ENCODE peak calls at places on chromosomes 5 and 9, in nine cellular contexts. L, U, S, Y, I, D, T, Q and P are unnamed samples.

GRCh38 chr5:122870219-122870856 is 24.9 kb downstream of the SNX24 start:
- DNase-seq in T (no peak), I (no peak), Q (no peak), U (no peak), S (peak; percentile 85), D (no peak), L (no peak), Y (no peak), P (no peak)

GRCh38 chr9:2727966-2728613 is 10.8 kb downstream of the KCNV2 start:
- DNase-seq in I (peak; percentile 43), S (peak; percentile 81), D (peak; percentile 69), Q (peak; percentile 44), L (no peak), T (peak; percentile 32), U (peak; percentile 49), Y (no peak), P (peak; percentile 7)

GRCh38 chr9:128819716-128820664 is 1.7 kb downstream of the ENDOG start:
- DNase-seq in S (peak; percentile 82), D (peak; percentile 72), L (no peak), I (peak; percentile 25), U (no peak), Q (no peak), Y (no peak), T (peak; percentile 73), P (no peak)

GRCh38 chr5:32777222-32777621 is 66.1 kb downstream of the NPR3 start:
- DNase-seq in Y (no peak), S (no peak), I (no peak), T (no peak), Q (no peak), U (no peak), L (no peak), D (no peak), P (no peak)

GRCh38 chr5:62477801-62478200 is 65.2 kb downstream of the IPO11 start:
- DNase-seq in U (no peak), Q (no peak), Y (no peak), T (no peak), S (peak; percentile 71), I (no peak), L (no peak), D (no peak), P (no peak)

GRCh38 chr5:6596388-6596787 is 36.5 kb downstream of the NSUN2 start:
- DNase-seq in U (no peak), D (no peak), I (no peak), T (no peak), S (no peak), L (no peak), Y (no peak), Q (no peak), P (no peak)

GRCh38 chr9:83544002-83544698 is 5.9 kb upstream of the FRMD3 start:
- DNase-seq in Q (peak; percentile 80), Y (peak; percentile 19), D (peak; percentile 39), S (peak; percentile 89), L (no peak), I (peak; percentile 70), U (peak; percentile 26), T (peak; percentile 50), P (no peak)

GRCh38 chr5:146002491-146002890 is 66.1 kb downstream of the SH3RF2 start:
- DNase-seq in T (no peak), I (no peak), S (no peak), L (no peak), U (no peak), D (no peak), Y (no peak), Q (no peak), P (no peak)

GRCh38 chr5:142206801-142207200 is 98.2 kb downstream of the NDFIP1 start:
- DNase-seq in I (no peak), U (no peak), Q (no peak), S (peak; percentile 6), T (no peak), D (no peak), Y (no peak), L (no peak), P (no peak)

GRCh38 chr5:59116231-59116900 is 533.5 kb downstream of the RAB3C start:
- DNase-seq in L (no peak), Q (no peak), S (no peak), I (no peak), Y (no peak), D (no peak), T (no peak), U (no peak), P (no peak)

GRCh38 chr5:129094924-129095797 is 612 bp downstream of the ISOC1 start:
- DNase-seq in T (peak; percentile 81), U (peak; percentile 64), Y (peak; percentile 75), I (peak; percentile 78), D (peak; percentile 64), L (peak; percentile 36), Q (peak; percentile 53), S (peak; percentile 50), P (no peak)

GRCh38 chr5:65418661-65419060 is 63.1 kb downstream of the ADAMTS6 start:
- DNase-seq in I (no peak), T (no peak), L (no peak), U (no peak), Y (no peak), D (no peak), Q (no peak), S (peak; percentile 39), P (no peak)

GRCh38 chr5:118008779-118009178 is 979.6 kb downstream of the DTWD2 start:
- DNase-seq in S (no peak), L (no peak), Y (no peak), Q (no peak), U (no peak), T (no peak), D (no peak), I (no peak), P (no peak)

GRCh38 chr5:159642379-159642778 is 273.9 kb upstream of the ADRA1B start:
- DNase-seq in L (no peak), Y (no peak), T (no peak), U (no peak), Q (no peak), D (no peak), S (no peak), I (no peak), P (no peak)

GRCh38 chr5:170945275-170945674 is 83.5 kb downstream of the RANBP17 start:
- DNase-seq in L (no peak), Y (no peak), T (no peak), U (no peak), S (no peak), Q (no peak), D (no peak), I (no peak), P (no peak)

GRCh38 chr5:23996525-23996924 is 489.1 kb downstream of the PRDM9 start:
- DNase-seq in T (no peak), U (no peak), Y (no peak), I (no peak), D (no peak), Q (no peak), L (no peak), S (no peak), P (no peak)

GRCh38 chr9:534886-535285 is 306.6 kb upstream of the DMRT1 start:
- DNase-seq in T (peak; percentile 69), U (peak; percentile 65), I (no peak), L (peak; percentile 41), D (peak; percentile 67), Q (no peak), Y (no peak), S (no peak), P (no peak)

GRCh38 chr5:151923865-151924264 is 786 bp downstream of the GLRA1 start:
- DNase-seq in Q (no peak), U (no peak), L (no peak), Y (no peak), S (peak; percentile 3), T (no peak), D (no peak), I (peak; percentile 68), P (no peak)

GRCh38 chr5:72231989-72232703 is 87.9 kb downstream of the MRPS27 start:
- DNase-seq in L (no peak), U (no peak), Q (no peak), Y (no peak), D (no peak), T (no peak), I (no peak), S (no peak), P (no peak)

GRCh38 chr5:172664018-172664417 is 23.0 kb downstream of the NEURL1B start:
- DNase-seq in U (no peak), T (no peak), D (no peak), S (no peak), L (no peak), Y (no peak), Q (no peak), I (no peak), P (no peak)
- H3K4me1 ChIP-seq in U (peaks cover 31% of the 10 kb centered on the region), T (peaks cover 91% of the 10 kb centered on the region), D (peaks cover 80% of the 10 kb centered on the region), S (peaks cover 9% of the 10 kb centered on the region), L (peaks cover 39% of the 10 kb centered on the region), Y (peaks cover 17% of the 10 kb centered on the region), Q (no peaks in the 10 kb centered on the region), I (peaks cover 25% of the 10 kb centered on the region), P (no peaks in the 10 kb centered on the region)

DNA sequence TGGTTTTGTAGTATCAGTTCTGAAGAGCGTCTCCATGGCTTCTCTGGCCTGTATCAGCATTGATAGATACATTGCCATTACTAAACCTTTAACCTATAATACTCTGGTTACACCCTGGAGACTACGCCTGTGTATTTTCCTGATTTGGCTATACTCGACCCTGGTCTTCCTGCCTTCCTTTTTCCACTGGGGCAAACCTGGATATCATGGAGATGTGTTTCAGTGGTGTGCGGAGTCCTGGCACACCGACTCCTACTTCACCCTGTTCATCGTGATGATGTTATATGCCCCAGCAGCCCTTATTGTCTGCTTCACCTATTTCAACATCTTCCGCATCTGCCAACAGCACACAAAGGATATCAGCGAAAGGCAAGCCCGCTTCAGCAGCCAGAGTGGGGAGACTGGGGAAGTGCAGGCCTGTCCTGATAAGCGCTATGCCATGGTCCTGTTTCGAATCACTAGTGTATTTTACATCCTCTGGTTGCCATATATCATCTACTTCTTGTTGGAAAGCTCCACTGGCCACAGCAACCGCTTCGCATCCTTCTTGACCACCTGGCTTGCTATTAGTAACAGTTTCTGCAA is 1.5 kb downstream of the GPR21 start:
- DNase-seq in S (no peak), I (no peak), Y (no peak), L (no peak), Q (no peak), U (no peak), T (no peak), D (no peak), P (no peak)
- H3K4me3 ChIP-seq in S (no peak overlapping the region), I (no peak overlapping the region), Y (peak overlapping the region; percentile 34), L (peak overlapping the region; percentile 60), Q (no peak overlapping the region), U (no peak overlapping the region), T (no peak overlapping the region), D (no peak overlapping the region), P (no peak overlapping the region)

DNA sequence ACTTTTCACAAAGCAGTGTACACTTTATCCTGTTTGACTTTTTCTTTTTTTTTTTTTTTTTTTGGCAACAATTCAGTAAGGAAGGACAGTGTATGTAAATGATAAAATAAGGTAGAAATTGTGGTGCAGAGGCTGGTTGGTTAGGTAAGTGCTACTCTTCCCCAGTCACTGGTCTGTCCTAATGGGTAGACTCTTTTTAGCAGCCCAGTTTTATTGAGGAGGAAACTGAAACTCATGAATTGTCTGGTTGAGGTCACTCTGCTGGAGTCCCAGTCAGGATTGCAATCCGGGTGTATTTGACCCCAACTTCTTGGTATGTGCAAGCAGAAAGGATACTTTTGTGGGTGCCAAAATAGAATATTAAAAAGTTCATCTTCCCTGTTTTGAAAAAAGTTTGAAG is 171.7 kb downstream of the KDM4C start:
- DNase-seq in Y (no peak), T (no peak), Q (no peak), D (no peak), S (no peak), U (no peak), L (no peak), I (no peak), P (no peak)
- H3K4me1 ChIP-seq in Y (peaks cover 21% of the 10 kb centered on the region), T (peaks cover 34% of the 10 kb centered on the region), Q (no peaks in the 10 kb centered on the region), D (peaks cover 10% of the 10 kb centered on the region), S (peaks cover 32% of the 10 kb centered on the region), U (peaks cover 45% of the 10 kb centered on the region), L (no peaks in the 10 kb centered on the region), I (peaks cover 8% of the 10 kb centered on the region), P (no peaks in the 10 kb centered on the region)

GRCh38 chr5:17216176-17216973 is 1.1 kb upstream of the BASP1 start:
- DNase-seq in U (peak; percentile 84), L (peak; percentile 68), I (peak; percentile 93), Q (peak; percentile 89), D (peak; percentile 70), Y (peak; percentile 71), S (peak; percentile 90), T (peak; percentile 56), P (peak; percentile 2)
- H3K4me3 ChIP-seq in U (no peak overlapping the region), L (peak overlapping the region; percentile 76), I (peak overlapping the region; percentile 93), Q (peak overlapping the region; percentile 62), D (no peak overlapping the region), Y (peak overlapping the region; percentile 29), S (peak overlapping the region; percentile 73), T (no peak overlapping the region), P (no peak overlapping the region)